ENCODE peak calls at places on chromosomes 11 and 22, in ten cellular contexts. G, Y, R, V, U, J, X, K, M and Q are unnamed samples.

GRCh38 chr22:23984430-23984829 is 4.5 kb downstream of the GSTT2 start:
- DNase-seq in G (no peak), Y (peak; percentile 34), R (peak; percentile 52), V (peak; percentile 48), U (no peak), J (no peak), X (peak; percentile 21), K (no peak), M (no peak), Q (no peak)

GRCh38 chr22:45717787-45718186 is 46.2 kb downstream of the ATXN10 start:
- DNase-seq in G (no peak), Y (no peak), R (no peak), V (no peak), U (no peak), J (no peak), X (no peak), K (no peak), M (no peak), Q (no peak)

GRCh38 chr11:80798189-80798588 is 1357.4 kb upstream of the TENM4 start:
- DNase-seq in G (no peak), Y (no peak), R (no peak), V (no peak), U (no peak), J (no peak), X (no peak), K (no peak), M (no peak), Q (no peak)

GRCh38 chr11:78946945-78947914 is 372.6 kb upstream of the NARS2 start:
- DNase-seq in G (no peak), Y (no peak), R (no peak), V (no peak), U (peak; percentile 9), J (peak; percentile 64), X (no peak), K (no peak), M (no peak), Q (no peak)

GRCh38 chr22:30254307-30254706 is 7.7 kb upstream of the LIF start:
- DNase-seq in G (no peak), Y (no peak), R (no peak), V (no peak), U (no peak), J (no peak), X (no peak), K (no peak), M (no peak), Q (no peak)

GRCh38 chr11:88508558-88508807 is 170.9 kb upstream of the CTSC start:
- DNase-seq in G (no peak), Y (no peak), R (no peak), V (no peak), U (no peak), J (no peak), X (no peak), K (no peak), M (no peak), Q (no peak)

GRCh38 chr11:104372111-104372510 is 208.2 kb upstream of the PDGFD start:
- DNase-seq in G (no peak), Y (no peak), R (no peak), V (no peak), U (no peak), J (no peak), X (no peak), K (no peak), M (no peak), Q (no peak)

GRCh38 chr11:122559734-122560382 is 95.7 kb upstream of the UBASH3B start:
- DNase-seq in G (no peak), Y (no peak), R (no peak), V (peak; percentile 83), U (no peak), J (no peak), X (peak; percentile 84), K (no peak), M (no peak), Q (peak; percentile 64)

GRCh38 chr22:38935616-38936015 is 21.8 kb upstream of the APOBEC3A start:
- DNase-seq in G (no peak), Y (no peak), R (no peak), V (no peak), U (no peak), J (no peak), X (no peak), K (no peak), M (no peak), Q (no peak)

GRCh38 chr11:119320593-119321524 is 3.9 kb upstream of the MCAM start:
- DNase-seq in G (peak; percentile 64), Y (peak; percentile 73), R (no peak), V (no peak), U (peak; percentile 72), J (no peak), X (peak; percentile 77), K (peak; percentile 81), M (no peak), Q (no peak)

GRCh38 chr11:107676341-107676740 is 35.5 kb downstream of the SLN start:
- DNase-seq in G (no peak), Y (no peak), R (no peak), V (no peak), U (no peak), J (no peak), X (no peak), K (no peak), M (no peak), Q (no peak)

GRCh38 chr11:16853859-16854258 is 115.4 kb downstream of the C11orf58 start:
- DNase-seq in G (no peak), Y (no peak), R (no peak), V (no peak), U (no peak), J (no peak), X (no peak), K (no peak), M (no peak), Q (no peak)

GRCh38 chr11:16856022-16856471 is 117.6 kb downstream of the C11orf58 start:
- DNase-seq in G (no peak), Y (no peak), R (no peak), V (no peak), U (no peak), J (no peak), X (no peak), K (no peak), M (no peak), Q (no peak)

GRCh38 chr11:16860632-16861031 is 122.2 kb downstream of the C11orf58 start:
- DNase-seq in G (no peak), Y (no peak), R (no peak), V (no peak), U (no peak), J (no peak), X (no peak), K (peak; percentile 46), M (no peak), Q (no peak)

GRCh38 chr11:16859651-16860050 is 121.2 kb downstream of the C11orf58 start:
- DNase-seq in G (no peak), Y (no peak), R (no peak), V (no peak), U (no peak), J (no peak), X (no peak), K (no peak), M (no peak), Q (no peak)

GRCh38 chr11:16857186-16857585 is 118.7 kb downstream of the C11orf58 start:
- DNase-seq in G (no peak), Y (no peak), R (no peak), V (no peak), U (no peak), J (no peak), X (no peak), K (peak; percentile 88), M (no peak), Q (no peak)
- H3K4me3 ChIP-seq in G (no peak overlapping the region), Y (no peak overlapping the region), R (no peak overlapping the region), V (no peak overlapping the region), U (no peak overlapping the region), J (no peak overlapping the region), X (no peak overlapping the region), K (no peak overlapping the region), M (no peak overlapping the region), Q (no peak overlapping the region)

DNA sequence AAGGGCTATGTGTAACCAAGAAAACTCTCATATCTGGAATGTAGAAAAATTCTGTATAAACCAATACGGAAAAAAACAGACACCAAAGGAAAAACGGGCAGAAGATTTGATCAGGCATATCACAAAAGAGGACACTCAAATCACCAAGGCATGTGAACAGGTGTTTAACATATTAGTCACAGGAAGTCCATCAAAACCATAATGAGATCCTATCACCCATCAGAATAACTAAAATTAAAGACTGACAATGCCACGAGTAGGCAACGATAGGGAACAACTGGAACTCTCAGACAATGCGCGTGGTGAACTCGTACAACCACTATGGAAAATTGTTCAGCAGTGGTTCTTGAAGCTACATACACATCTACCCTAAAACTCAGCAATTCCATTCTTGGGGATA is 94.5 kb downstream of the MICAL3 start:
- DNase-seq in G (no peak), Y (no peak), R (no peak), V (no peak), U (no peak), J (no peak), X (no peak), K (no peak), M (no peak), Q (no peak)
- H3K27ac ChIP-seq in G (no peak overlapping the region), Y (no peak overlapping the region), R (no peak overlapping the region), V (no peak overlapping the region), U (no peak overlapping the region), J (no peak overlapping the region), X (no peak overlapping the region), K (no peak overlapping the region), M (no peak overlapping the region), Q (no peak overlapping the region)

DNA sequence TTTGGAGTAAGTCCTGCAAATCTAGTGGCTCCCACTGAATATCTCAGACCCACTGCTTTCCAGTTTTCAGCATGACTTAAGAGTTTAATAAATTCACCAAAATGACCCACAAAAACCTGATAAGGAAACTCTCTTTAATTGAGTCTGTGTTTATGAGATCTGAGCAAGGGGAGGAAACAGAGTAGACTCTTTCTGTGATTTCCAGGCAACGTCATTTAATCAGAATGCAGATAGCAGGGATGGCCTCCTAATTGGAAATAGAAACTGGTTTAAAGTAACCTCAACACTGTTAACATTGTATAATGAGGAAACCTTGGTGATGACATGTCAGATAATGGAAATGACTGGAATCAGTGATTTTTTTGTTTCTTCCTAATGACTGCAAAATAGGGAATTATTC is 1324.6 kb downstream of the LRRC4C start:
- DNase-seq in G (no peak), Y (no peak), R (peak; percentile 8), V (no peak), U (no peak), J (no peak), X (no peak), K (no peak), M (no peak), Q (no peak)
- TF ChIP-seq POLR2AphosphoS5 in G (no peak), Y (no peak), R (no peak), V (no peak), U (no peak), J (no peak), X (no peak), K (no peak), M (no peak), Q (no peak)

DNA sequence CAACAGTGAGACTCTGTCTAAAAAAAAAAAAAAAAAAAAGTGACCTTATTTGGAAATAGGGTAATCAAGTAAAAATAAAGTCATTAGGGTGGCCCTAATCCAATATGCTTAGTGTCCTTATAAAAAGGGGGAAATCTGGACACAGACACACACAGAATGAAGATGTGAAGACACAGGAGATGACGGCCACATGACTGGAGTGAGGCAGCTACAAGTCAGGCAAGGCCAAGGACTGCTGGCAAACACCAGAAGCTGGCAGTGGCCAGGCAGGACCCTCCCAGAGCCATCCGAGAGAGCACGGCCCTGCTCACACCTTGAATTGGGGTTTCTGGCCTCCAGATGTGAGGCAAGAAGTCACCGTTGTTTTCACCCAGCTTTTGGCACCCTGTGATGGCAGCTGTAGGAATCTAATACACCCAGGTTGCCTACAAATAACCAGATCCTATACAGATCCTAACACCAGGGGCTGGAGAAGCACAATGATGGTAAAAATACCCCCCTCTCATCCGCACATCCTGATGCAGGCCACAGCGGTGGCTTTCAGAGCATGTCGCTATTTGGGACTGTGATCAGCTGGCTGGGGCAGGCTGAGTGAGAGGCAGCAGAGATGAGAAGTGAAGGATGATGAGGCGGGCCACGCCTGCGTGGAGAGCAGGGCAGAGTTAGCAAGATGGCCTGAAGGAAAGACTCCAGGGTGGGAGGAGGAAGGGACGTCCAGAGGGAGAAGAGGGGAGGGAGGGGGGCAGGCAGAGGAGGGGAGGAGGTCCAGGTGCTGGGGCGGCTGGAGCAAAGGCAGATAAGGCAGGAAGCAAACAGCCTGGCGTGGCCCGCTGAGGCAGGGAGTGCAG is 28.8 kb downstream of the LRFN4 start:
- DNase-seq in G (peak; percentile 50), Y (no peak), R (peak; percentile 77), V (no peak), U (no peak), J (no peak), X (no peak), K (peak; percentile 68), M (no peak), Q (no peak)
- H3K4me3 ChIP-seq in G (no peak overlapping the region), Y (no peak overlapping the region), R (no peak overlapping the region), V (no peak overlapping the region), U (no peak overlapping the region), J (no peak overlapping the region), X (no peak overlapping the region), K (no peak overlapping the region), M (no peak overlapping the region), Q (no peak overlapping the region)